ENCODE peak calls at places on chromosomes 4 and X, in nine cellular contexts. X, F, Y, S, H, K, U, T and A are unnamed samples.

GRCh38 chr4:10354746-10355145 is 102.5 kb downstream of the ZNF518B start:
- DNase-seq in X (no peak), F (no peak), Y (no peak), S (no peak), H (no peak), K (no peak), U (no peak), T (no peak), A (no peak)

GRCh38 chr4:70721747-70722146 is at the start of gene RUFY3:
- DNase-seq in X (no peak), F (peak), Y (peak), S (no peak), H (no peak), K (no peak), U (peak), T (peak), A (peak)

GRCh38 chrX:108299101-108299591 is 139.1 kb downstream of the COL4A6 start:
- DNase-seq in X (peak), F (no peak), Y (no peak), S (peak), H (no peak), K (no peak), U (peak), T (peak), A (peak)

GRCh38 chr4:89765966-89766365 is 71.0 kb downstream of the SNCA start:
- DNase-seq in X (peak), F (no peak), Y (no peak), S (no peak), H (no peak), K (no peak), U (peak), T (peak), A (peak)

GRCh38 chrX:49102221-49102620 is 21.3 kb downstream of the GPKOW start:
- DNase-seq in X (no peak), F (no peak), Y (no peak), S (no peak), H (no peak), K (no peak), U (no peak), T (no peak), A (no peak)

GRCh38 chr4:77538574-77539157 is 67.0 kb upstream of the CXCL13 start:
- DNase-seq in X (peak), F (no peak), Y (no peak), S (no peak), H (no peak), K (no peak), U (peak), T (peak), A (peak)

GRCh38 chrX:74325130-74326059 is 21.4 kb downstream of the ZCCHC13 start:
- DNase-seq in X (no peak), F (no peak), Y (no peak), S (peak), H (no peak), K (no peak), U (no peak), T (no peak), A (no peak)

GRCh38 chr4:174657472-174657871 is 135.2 kb upstream of the HPGD start:
- DNase-seq in X (no peak), F (no peak), Y (no peak), S (no peak), H (no peak), K (no peak), U (no peak), T (no peak), A (no peak)

GRCh38 chr4:41796545-41797210 is 48.2 kb upstream of the PHOX2B start:
- DNase-seq in X (no peak), F (no peak), Y (no peak), S (no peak), H (no peak), K (no peak), U (no peak), T (no peak), A (no peak)

GRCh38 chrX:47831788-47832187 is 4.9 kb upstream of the ZNF81 start:
- DNase-seq in X (peak), F (peak), Y (no peak), S (peak), H (no peak), K (peak), U (peak), T (peak), A (peak)

GRCh38 chrX:1673337-1673736 is 58.5 kb downstream of the ASMT start:
- DNase-seq in X (peak), F (no peak), Y (peak), S (peak), H (no peak), K (no peak), U (peak), T (no peak), A (peak)

GRCh38 chr4:119656986-119657635 is 28.5 kb upstream of the PDE5A start:
- DNase-seq in X (peak), F (no peak), Y (no peak), S (no peak), H (no peak), K (no peak), U (peak), T (peak), A (peak)

GRCh38 chr4:95547708-95548471 is 883 bp downstream of the UNC5C start:
- DNase-seq in X (peak), F (peak), Y (peak), S (peak), H (no peak), K (peak), U (no peak), T (peak), A (peak)

GRCh38 chr4:27360651-27361347 is 500.2 kb downstream of the STIM2 start:
- DNase-seq in X (no peak), F (no peak), Y (no peak), S (no peak), H (no peak), K (no peak), U (peak), T (peak), A (peak)

GRCh38 chrX:148322906-148323305 is 177.5 kb upstream of the AFF2 start:
- DNase-seq in X (no peak), F (no peak), Y (no peak), S (no peak), H (no peak), K (no peak), U (no peak), T (no peak), A (no peak)

GRCh38 chr4:152957437-152958185 is 21.5 kb downstream of the FHDC1 start:
- DNase-seq in X (peak), F (peak), Y (peak), S (no peak), H (no peak), K (peak), U (no peak), T (no peak), A (peak)

GRCh38 chrX:46574941-46575381 is 1.4 kb downstream of the CHST7 start:
- DNase-seq in X (peak), F (no peak), Y (no peak), S (peak), H (no peak), K (peak), U (no peak), T (peak), A (no peak)

GRCh38 chr4:101304916-101305315 is 42.4 kb downstream of the PPP3CA start:
- DNase-seq in X (no peak), F (no peak), Y (no peak), S (no peak), H (no peak), K (no peak), U (no peak), T (peak), A (peak)

GRCh38 chr4:41430796-41431195 is 107.2 kb upstream of the LIMCH1 start:
- DNase-seq in X (no peak), F (no peak), Y (no peak), S (no peak), H (no peak), K (no peak), U (no peak), T (no peak), A (peak)

GRCh38 chr4:15035152-15035551 is 32.9 kb downstream of the CPEB2 start:
- DNase-seq in X (peak), F (no peak), Y (no peak), S (no peak), H (no peak), K (no peak), U (peak), T (no peak), A (peak)

GRCh38 chrX:150063673-150064072 is 125.4 kb upstream of the EOLA2 start:
- DNase-seq in X (no peak), F (no peak), Y (no peak), S (no peak), H (no peak), K (no peak), U (no peak), T (no peak), A (no peak)

GRCh38 chr4:8343051-8343966 is 73.8 kb downstream of the HTRA3 start:
- DNase-seq in X (no peak), F (no peak), Y (peak), S (no peak), H (no peak), K (no peak), U (no peak), T (peak), A (no peak)

GRCh38 chrX:21412883-21413282 is 38.7 kb downstream of the CNKSR2 start:
- DNase-seq in X (no peak), F (no peak), Y (no peak), S (no peak), H (no peak), K (no peak), U (peak), T (peak), A (peak)

GRCh38 chr4:53100801-53101581 is 238.9 kb downstream of the RASL11B start:
- DNase-seq in X (peak), F (no peak), Y (no peak), S (no peak), H (no peak), K (no peak), U (peak), T (peak), A (peak)

GRCh38 chrX:25013593-25014365 is 2.0 kb downstream of the ARX start:
- DNase-seq in X (no peak), F (no peak), Y (no peak), S (peak), H (no peak), K (no peak), U (no peak), T (no peak), A (no peak)

DNA sequence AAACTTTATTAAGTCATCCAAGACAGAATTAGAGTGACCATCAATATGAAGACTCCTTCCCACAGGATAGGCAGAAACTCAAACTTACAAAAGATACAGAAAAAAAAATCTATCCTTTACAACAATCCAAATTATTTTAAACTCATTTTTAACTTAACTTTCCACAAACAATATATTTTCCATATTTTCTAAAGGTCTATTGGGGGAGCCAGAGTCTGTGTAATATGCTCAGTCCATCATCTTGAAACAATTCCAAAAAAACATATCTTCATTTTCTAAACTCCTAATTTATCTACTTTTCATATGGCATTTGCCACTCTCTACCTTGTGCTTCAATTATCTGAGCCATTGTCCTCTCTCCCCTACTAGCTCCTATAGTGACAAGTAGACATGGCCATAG is 378.1 kb downstream of the PDGFC start:
- DNase-seq in X (no peak), F (no peak), Y (no peak), S (no peak), H (no peak), K (no peak), U (peak), T (peak), A (peak)
- TF ChIP-seq CTCF in X (no peak), F (no peak), Y (no peak), S (no peak), H (no peak), K (no peak), U (peak), T (no peak), A (no peak)

GRCh38 chr4:86274642-86275041 is 85.2 kb downstream of the MAPK10 start:
- DNase-seq in X (no peak), F (no peak), Y (no peak), S (no peak), H (no peak), K (no peak), U (no peak), T (no peak), A (no peak)

GRCh38 chr4:86283341-86283740 is 76.5 kb downstream of the MAPK10 start:
- DNase-seq in X (no peak), F (no peak), Y (no peak), S (no peak), H (no peak), K (no peak), U (no peak), T (no peak), A (no peak)

GRCh38 chr4:86279247-86279960 is 80.4 kb downstream of the MAPK10 start:
- DNase-seq in X (no peak), F (no peak), Y (no peak), S (peak), H (no peak), K (no peak), U (no peak), T (no peak), A (no peak)

DNA sequence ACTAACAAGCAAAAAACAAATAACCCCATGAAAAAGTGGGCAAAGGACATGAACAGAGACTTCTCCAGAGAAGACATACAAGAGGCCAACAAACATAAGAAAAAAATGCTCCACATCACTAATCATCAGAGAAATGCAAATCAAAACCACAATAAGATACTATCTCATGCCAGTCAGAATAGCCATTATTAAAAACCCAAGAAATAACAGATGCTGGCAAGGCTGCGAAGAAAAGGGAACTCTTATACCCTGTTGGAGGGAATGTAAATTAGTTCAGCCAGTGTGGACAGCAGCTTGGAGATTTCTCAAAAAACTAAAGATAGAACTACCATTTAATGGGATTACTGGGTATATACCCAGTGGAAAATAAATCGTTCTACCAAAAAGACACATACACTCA is 79.6 kb downstream of the MAPK10 start:
- DNase-seq in X (no peak), F (no peak), Y (no peak), S (no peak), H (no peak), K (no peak), U (no peak), T (no peak), A (no peak)
- H3K4me3 ChIP-seq in X (no peak), F (no peak), Y (no peak), S (no peak), H (no peak), K (no peak), U (no peak), T (no peak), A (no peak)

GRCh38 chrX:141467442-141467841 is 117.1 kb downstream of the SPANXA1 start:
- DNase-seq in X (peak), F (no peak), Y (no peak), S (no peak), H (no peak), K (no peak), U (peak), T (peak), A (no peak)
- TF ChIP-seq CTCF in X (no peak), F (no peak), Y (no peak), S (no peak), H (no peak), K (no peak), U (peak), T (no peak), A (peak)

GRCh38 chrX:17860179-17860780 is 818 bp downstream of the RAI2 start:
- DNase-seq in X (peak), F (no peak), Y (no peak), S (no peak), H (no peak), K (no peak), U (no peak), T (peak), A (no peak)
- H3K4me3 ChIP-seq in X (peak), F (peak), Y (peak), S (no peak), H (peak), K (peak), U (no peak), T (peak), A (peak)

GRCh38 chrX:69759921-69760625 is 144.2 kb downstream of the EDA start:
- DNase-seq in X (no peak), F (no peak), Y (no peak), S (no peak), H (no peak), K (no peak), U (no peak), T (no peak), A (no peak)

GRCh38 chrX:69762340-69762739 is 146.4 kb downstream of the EDA start:
- DNase-seq in X (no peak), F (no peak), Y (no peak), S (no peak), H (no peak), K (no peak), U (no peak), T (no peak), A (no peak)

GRCh38 chrX:69761633-69762032 is 145.7 kb downstream of the EDA start:
- DNase-seq in X (no peak), F (no peak), Y (no peak), S (no peak), H (no peak), K (no peak), U (no peak), T (no peak), A (no peak)
- TF ChIP-seq CTCF in X (no peak), F (no peak), Y (no peak), S (no peak), H (no peak), K (no peak), U (no peak), T (no peak), A (no peak)

GRCh38 chrX:56764975-56765791 is 36.1 kb downstream of the NBDY start:
- DNase-seq in X (no peak), F (no peak), Y (no peak), S (peak), H (no peak), K (no peak), U (no peak), T (no peak), A (no peak)
- H3K4me3 ChIP-seq in X (no peak), F (no peak), Y (no peak), S (peak), H (no peak), K (no peak), U (no peak), T (no peak), A (no peak)